ENCODE peak calls at places on chromosome 4, in five cellular contexts. X, M, Q, U and L are unnamed samples.

GRCh38 chr4:79164961-79165610 is 160.8 kb downstream of the NAA11 start:
- DNase-seq in X (no peak), M (no peak), Q (no peak), U (no peak), L (no peak)

GRCh38 chr4:189279188-189279587 is 661.5 kb upstream of the FRG1 start:
- DNase-seq in X (no peak), M (no peak), Q (no peak), U (peak), L (peak)

GRCh38 chr4:122914292-122914904 is 8.0 kb downstream of the NUDT6 start:
- DNase-seq in X (peak), M (no peak), Q (peak), U (peak), L (no peak)

GRCh38 chr4:113289736-113290135 is 240.3 kb downstream of the ANK2 start:
- DNase-seq in X (no peak), M (no peak), Q (no peak), U (peak), L (no peak)

GRCh38 chr4:2604614-2605013 is 68.2 kb downstream of the FAM193A start:
- DNase-seq in X (no peak), M (no peak), Q (no peak), U (no peak), L (no peak)

GRCh38 chr4:59553739-59554126 is 1646.4 kb upstream of the ADGRL3 start:
- DNase-seq in X (no peak), M (peak), Q (no peak), U (no peak), L (no peak)

GRCh38 chr4:157655101-157655818 is 434.7 kb downstream of the GRIA2 start:
- DNase-seq in X (no peak), M (no peak), Q (no peak), U (no peak), L (no peak)

GRCh38 chr4:135515295-135515694 is 1313.7 kb upstream of the PABPC4L start:
- DNase-seq in X (no peak), M (no peak), Q (no peak), U (no peak), L (no peak)

GRCh38 chr4:165877291-165877690 is 4.3 kb downstream of the TLL1 start:
- DNase-seq in X (no peak), M (no peak), Q (no peak), U (no peak), L (no peak)

GRCh38 chr4:1403591-1404572 is 2.4 kb downstream of the NKX1-1 start:
- DNase-seq in X (no peak), M (no peak), Q (peak), U (no peak), L (no peak)

GRCh38 chr4:25299476-25300203 is 12.9 kb upstream of the ZCCHC4 start:
- DNase-seq in X (no peak), M (no peak), Q (no peak), U (no peak), L (no peak)

GRCh38 chr4:144171697-144172096 is 31.2 kb upstream of the GYPA start:
- DNase-seq in X (no peak), M (no peak), Q (no peak), U (no peak), L (no peak)

GRCh38 chr4:73019462-73020047 is 50.0 kb downstream of the COX18 start:
- DNase-seq in X (no peak), M (peak), Q (peak), U (peak), L (peak)

GRCh38 chr4:102311912-102312311 is 33.4 kb downstream of the SLC39A8 start:
- DNase-seq in X (no peak), M (no peak), Q (no peak), U (no peak), L (no peak)

GRCh38 chr4:170068438-170069128 is 21.2 kb downstream of the AADAT start:
- DNase-seq in X (no peak), M (no peak), Q (no peak), U (no peak), L (no peak)

GRCh38 chr4:78131403-78131802 is 74.3 kb downstream of the FRAS1 start:
- DNase-seq in X (no peak), M (no peak), Q (no peak), U (no peak), L (no peak)

GRCh38 chr4:173532725-173533511 is 2.9 kb upstream of the HAND2 start:
- DNase-seq in X (no peak), M (no peak), Q (no peak), U (no peak), L (no peak)

GRCh38 chr4:133178960-133179359 is 29.9 kb downstream of the PCDH10 start:
- DNase-seq in X (no peak), M (no peak), Q (no peak), U (peak), L (no peak)

GRCh38 chr4:25098964-25099843 is 61.0 kb downstream of the SEPSECS start:
- DNase-seq in X (no peak), M (no peak), Q (peak), U (peak), L (peak)

GRCh38 chr4:169314906-169315305 is 44.1 kb upstream of the SH3RF1 start:
- DNase-seq in X (no peak), M (peak), Q (peak), U (peak), L (no peak)

GRCh38 chr4:25842229-25842840 is 20.5 kb downstream of the SEL1L3 start:
- DNase-seq in X (peak), M (no peak), Q (no peak), U (no peak), L (no peak)

GRCh38 chr4:13893221-13893620 is 265.7 kb upstream of the BOD1L1 start:
- DNase-seq in X (no peak), M (no peak), Q (no peak), U (peak), L (no peak)

GRCh38 chr4:107046261-107046660 is 10.1 kb upstream of the DKK2 start:
- DNase-seq in X (no peak), M (no peak), Q (no peak), U (no peak), L (no peak)

GRCh38 chr4:48085821-48086602 is 48.0 kb downstream of the TXK start:
- DNase-seq in X (no peak), M (no peak), Q (no peak), U (no peak), L (no peak)

GRCh38 chr4:74320559-74321118 is 12.4 kb downstream of the EPGN start:
- DNase-seq in X (peak), M (peak), Q (peak), U (peak), L (peak)

GRCh38 chr4:12411072-12411471 is 982.4 kb upstream of the HS3ST1 start:
- DNase-seq in X (no peak), M (no peak), Q (no peak), U (no peak), L (no peak)

GRCh38 chr4:118410143-118410542 is 57.3 kb upstream of the PRSS12 start:
- DNase-seq in X (no peak), M (no peak), Q (peak), U (peak), L (no peak)

GRCh38 chr4:173130671-173131070 is 37.9 kb upstream of the GALNT7 start:
- DNase-seq in X (no peak), M (no peak), Q (no peak), U (no peak), L (no peak)

GRCh38 chr4:93791570-93792195 is 36.9 kb upstream of the ATOH1 start:
- DNase-seq in X (no peak), M (peak), Q (peak), U (peak), L (peak)

GRCh38 chr4:99655315-99656081 is 2.1 kb downstream of the C4orf54 start:
- DNase-seq in X (no peak), M (no peak), Q (no peak), U (peak), L (no peak)

GRCh38 chr4:20356565-20356964 is 104.9 kb downstream of the SLIT2 start:
- DNase-seq in X (no peak), M (no peak), Q (peak), U (no peak), L (no peak)

GRCh38 chr4:177861551-177862094 is 419.4 kb upstream of the AGA start:
- DNase-seq in X (no peak), M (no peak), Q (no peak), U (no peak), L (no peak)

GRCh38 chr4:114597410-114598115 is 1.0 kb upstream of the UGT8 start:
- DNase-seq in X (no peak), M (no peak), Q (no peak), U (no peak), L (no peak)

GRCh38 chr4:140645614-140646412 is 77.1 kb upstream of the UCP1 start:
- DNase-seq in X (no peak), M (no peak), Q (no peak), U (peak), L (no peak)

GRCh38 chr4:166594326-166594946 is 639.9 kb downstream of the SPOCK3 start:
- DNase-seq in X (peak), M (peak), Q (peak), U (no peak), L (no peak)

GRCh38 chr4:80840396-80840795 is 190.1 kb upstream of the BMP3 start:
- DNase-seq in X (no peak), M (no peak), Q (no peak), U (no peak), L (no peak)

GRCh38 chr4:55588160-55588559 is 3.9 kb downstream of the PDCL2 start:
- DNase-seq in X (no peak), M (no peak), Q (no peak), U (no peak), L (no peak)

GRCh38 chr4:55592014-55592413 is at the start of gene PDCL2:
- DNase-seq in X (no peak), M (no peak), Q (no peak), U (no peak), L (peak)
- TF ChIP-seq RCOR1 in X (no peak), M (no peak), Q (no peak), U (no peak), L (no peak)

GRCh38 chr4:60822986-60823385 is 377.1 kb upstream of the ADGRL3 start:
- DNase-seq in X (no peak), M (no peak), Q (no peak), U (no peak), L (no peak)

GRCh38 chr4:60812811-60813210 is 387.3 kb upstream of the ADGRL3 start:
- DNase-seq in X (no peak), M (no peak), Q (no peak), U (no peak), L (no peak)

GRCh38 chr4:60814549-60814948 is 385.6 kb upstream of the ADGRL3 start:
- DNase-seq in X (no peak), M (no peak), Q (no peak), U (no peak), L (no peak)

DNA sequence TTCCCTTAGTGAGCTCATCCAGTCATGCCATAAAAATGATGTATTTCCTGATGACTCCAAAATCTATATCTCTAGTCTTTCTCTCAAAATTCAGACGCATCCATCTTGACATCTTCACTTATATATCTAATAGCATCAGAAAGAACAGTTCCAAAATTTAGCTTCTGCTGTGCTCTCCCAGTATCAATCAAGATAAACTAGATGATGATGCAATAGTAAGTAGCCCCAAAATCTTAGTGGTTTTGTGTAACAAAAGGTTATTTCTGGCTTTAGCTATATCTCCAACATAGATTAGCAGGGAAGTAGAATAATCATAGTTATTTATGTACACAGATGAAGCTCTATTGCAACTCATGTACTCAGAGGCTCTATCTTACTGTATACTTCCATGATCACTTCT is 382.5 kb upstream of the ADGRL3 start:
- DNase-seq in X (no peak), M (no peak), Q (no peak), U (no peak), L (no peak)
- TF ChIP-seq RCOR1 in X (no peak), M (no peak), Q (no peak), U (no peak), L (no peak)

DNA sequence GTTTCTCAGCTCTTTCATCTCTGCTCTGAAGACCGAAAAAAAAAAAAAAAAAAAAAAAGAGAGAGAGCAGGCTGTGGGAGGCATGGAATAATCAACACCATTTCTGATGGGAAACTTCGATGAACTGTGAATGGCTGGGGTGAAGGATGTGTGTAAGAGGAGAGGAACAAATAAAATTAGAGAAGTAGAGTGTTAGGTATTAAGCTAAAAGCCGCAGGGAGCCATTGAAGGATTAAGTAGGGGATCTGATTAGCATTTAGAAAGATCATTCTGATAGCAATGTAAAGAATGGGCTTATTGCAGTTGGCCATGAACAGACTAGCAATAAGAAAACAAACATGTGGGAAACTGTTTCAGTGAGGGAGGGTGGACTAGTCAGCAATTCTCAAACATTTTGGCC is 33.6 kb upstream of the JADE1 start:
- DNase-seq in X (no peak), M (no peak), Q (no peak), U (no peak), L (no peak)
- TF ChIP-seq RCOR1 in X (no peak), M (no peak), Q (no peak), U (no peak), L (no peak)

GRCh38 chr4:57308301-57308700 is 198.1 kb upstream of the IGFBP7 start:
- DNase-seq in X (no peak), M (no peak), Q (no peak), U (no peak), L (no peak)

GRCh38 chr4:57309658-57310057 is 199.5 kb upstream of the IGFBP7 start:
- DNase-seq in X (no peak), M (no peak), Q (no peak), U (no peak), L (no peak)

DNA sequence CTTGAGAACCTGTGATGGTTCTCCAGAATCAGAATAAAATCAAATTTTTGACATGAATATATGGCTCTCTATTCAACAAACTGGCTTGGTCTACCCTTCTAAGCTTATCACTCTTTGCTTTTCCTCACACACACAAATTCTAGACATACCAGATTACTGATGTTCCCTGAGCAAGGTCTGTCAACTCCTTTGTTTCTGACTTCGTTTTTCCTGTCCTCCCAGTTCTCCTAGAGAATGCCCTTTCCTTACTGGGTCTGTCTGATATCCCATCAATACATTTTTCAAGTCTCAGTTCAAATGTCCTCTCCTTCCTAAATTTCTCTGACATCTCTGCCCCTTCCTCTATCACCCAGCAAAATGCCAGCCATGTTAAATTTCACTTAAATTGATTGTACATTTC is 202.1 kb upstream of the IGFBP7 start:
- DNase-seq in X (no peak), M (no peak), Q (no peak), U (no peak), L (no peak)
- TF ChIP-seq RCOR1 in X (no peak), M (no peak), Q (no peak), U (no peak), L (no peak)

GRCh38 chr4:5982156-5982973 is 35.9 kb downstream of the C4orf50 start:
- DNase-seq in X (no peak), M (no peak), Q (no peak), U (no peak), L (no peak)

GRCh38 chr4:5979981-5980380 is 38.2 kb downstream of the C4orf50 start:
- DNase-seq in X (no peak), M (peak), Q (peak), U (no peak), L (no peak)

GRCh38 chr4:5976921-5977320 is 41.3 kb downstream of the C4orf50 start:
- DNase-seq in X (no peak), M (no peak), Q (no peak), U (no peak), L (no peak)

GRCh38 chr4:5976431-5976830 is 41.8 kb downstream of the C4orf50 start:
- DNase-seq in X (no peak), M (no peak), Q (no peak), U (no peak), L (no peak)

DNA sequence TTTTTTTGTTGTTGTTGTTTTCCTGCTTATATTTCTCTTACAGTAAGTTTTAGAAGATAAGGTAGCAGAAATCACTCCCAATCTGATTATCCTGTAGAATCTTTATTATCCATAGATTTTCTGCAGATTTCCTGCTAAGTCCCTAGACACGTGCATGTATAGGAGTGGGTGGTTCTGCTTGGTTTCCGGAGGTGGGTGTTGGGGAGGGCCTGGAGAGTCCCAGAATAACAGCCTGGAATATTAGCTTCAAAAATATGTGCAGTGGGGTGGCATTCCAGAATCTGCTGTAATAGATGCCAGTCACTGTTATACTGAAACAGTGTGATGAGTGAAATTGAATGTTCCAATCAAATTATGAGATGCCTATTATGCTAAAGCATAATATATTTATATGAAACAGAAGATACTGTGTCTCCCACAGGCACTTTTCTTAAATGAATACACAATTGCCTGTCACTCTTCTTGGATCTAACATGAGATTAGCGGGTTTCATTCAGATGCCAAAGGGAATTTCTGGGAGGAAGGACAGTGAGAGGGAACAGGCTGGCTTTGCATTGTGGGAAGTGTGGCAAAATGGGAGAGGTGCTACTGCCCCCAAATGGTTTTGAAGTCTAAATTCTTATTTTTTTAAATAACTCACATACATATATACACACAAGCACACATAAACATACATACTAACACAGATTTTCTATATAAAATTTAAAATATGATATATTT is 37.6 kb downstream of the C4orf50 start:
- DNase-seq in X (no peak), M (no peak), Q (peak), U (no peak), L (no peak)
- TF ChIP-seq RCOR1 in X (no peak), M (no peak), Q (no peak), U (no peak), L (no peak)